ENCODE peak calls at places on chromosome X, in six cellular contexts. W, F, P, J, D and N are unnamed samples.

GRCh38 chrX:68912113-68912980 is 83.5 kb downstream of the EFNB1 start:
- DNase-seq in W (no peak), F (no peak), P (no peak), J (peak; percentile 39), D (no peak), N (no peak)

GRCh38 chrX:9525511-9526248 is 60.8 kb downstream of the TBL1X start:
- DNase-seq in W (peak; percentile 38), F (no peak), P (no peak), J (peak; percentile 53), D (peak; percentile 2), N (no peak)

GRCh38 chrX:121579016-121579760 is 531.8 kb downstream of the GLUD2 start:
- DNase-seq in W (peak; percentile 4), F (no peak), P (no peak), J (peak; percentile 32), D (peak; percentile 52), N (no peak)

GRCh38 chrX:78140206-78140605 is 756 bp upstream of the TAF9B start:
- DNase-seq in W (no peak), F (no peak), P (no peak), J (no peak), D (no peak), N (no peak)

GRCh38 chrX:54711735-54712134 is 86.3 kb downstream of the ITIH6 start:
- DNase-seq in W (no peak), F (no peak), P (no peak), J (no peak), D (no peak), N (no peak)

GRCh38 chrX:56764975-56765791 is 36.1 kb downstream of the NBDY start:
- DNase-seq in W (no peak), F (peak; percentile 52), P (no peak), J (no peak), D (no peak), N (no peak)

GRCh38 chrX:18377802-18378201 is 23.3 kb upstream of the SCML2 start:
- DNase-seq in W (no peak), F (no peak), P (no peak), J (peak; percentile 20), D (peak; percentile 13), N (no peak)

GRCh38 chrX:28946846-28947245 is 359.6 kb downstream of the IL1RAPL1 start:
- DNase-seq in W (peak; percentile 56), F (no peak), P (no peak), J (no peak), D (no peak), N (no peak)

GRCh38 chrX:25427873-25428555 is 412.2 kb upstream of the ARX start:
- DNase-seq in W (no peak), F (peak; percentile 27), P (no peak), J (no peak), D (no peak), N (no peak)

GRCh38 chrX:115226929-115227328 is 7.0 kb downstream of the LRCH2 start:
- DNase-seq in W (peak; percentile 9), F (no peak), P (no peak), J (peak; percentile 40), D (peak; percentile 36), N (no peak)

GRCh38 chrX:5842601-5843000 is 386.1 kb downstream of the NLGN4X start:
- DNase-seq in W (no peak), F (no peak), P (no peak), J (no peak), D (peak; percentile 9), N (no peak)

GRCh38 chrX:46703980-46704379 is 54.9 kb downstream of the SLC9A7 start:
- DNase-seq in W (peak; percentile 43), F (no peak), P (no peak), J (peak; percentile 3), D (no peak), N (no peak)

GRCh38 chrX:140274761-140275525 is 229.9 kb downstream of the SOX3 start:
- DNase-seq in W (peak; percentile 91), F (no peak), P (no peak), J (no peak), D (peak; percentile 70), N (no peak)

GRCh38 chrX:133676344-133677122 is 261.2 kb upstream of the GPC4 start:
- DNase-seq in W (no peak), F (peak; percentile 67), P (no peak), J (no peak), D (no peak), N (no peak)

GRCh38 chrX:9352243-9352642 is 112.6 kb upstream of the TBL1X start:
- DNase-seq in W (no peak), F (no peak), P (no peak), J (no peak), D (no peak), N (no peak)

GRCh38 chrX:13520441-13520840 is 49.0 kb upstream of the EGFL6 start:
- DNase-seq in W (no peak), F (no peak), P (no peak), J (no peak), D (no peak), N (no peak)

GRCh38 chrX:20729421-20729820 is 462.7 kb upstream of the RPS6KA3 start:
- DNase-seq in W (peak; percentile 9), F (no peak), P (no peak), J (no peak), D (no peak), N (no peak)

GRCh38 chrX:15947648-15948317 is 93.2 kb upstream of the AP1S2 start:
- DNase-seq in W (peak; percentile 69), F (no peak), P (no peak), J (no peak), D (peak; percentile 73), N (no peak)

GRCh38 chrX:48676106-48676892 is 7.3 kb upstream of the WAS start:
- DNase-seq in W (peak; percentile 77), F (peak; percentile 93), P (peak; percentile 87), J (peak; percentile 90), D (peak; percentile 85), N (peak; percentile 79)

GRCh38 chrX:22109442-22109841 is 77.3 kb downstream of the PHEX start:
- DNase-seq in W (peak; percentile 55), F (no peak), P (no peak), J (no peak), D (peak; percentile 72), N (no peak)

GRCh38 chrX:100643943-100644587 is at the start of gene SRPX2:
- DNase-seq in W (peak; percentile 91), F (no peak), P (peak; percentile 52), J (no peak), D (peak; percentile 88), N (peak; percentile 68)

GRCh38 chrX:70960728-70961127 is 29.8 kb upstream of the SLC7A3 start:
- DNase-seq in W (no peak), F (no peak), P (no peak), J (no peak), D (peak; percentile 32), N (no peak)

GRCh38 chrX:69163936-69164741 is 1.1 kb downstream of the PJA1 start:
- DNase-seq in W (peak; percentile 17), F (peak; percentile 71), P (no peak), J (no peak), D (peak; percentile 27), N (no peak)

GRCh38 chrX:119067023-119067739 is 5.6 kb upstream of the CT47C1 start:
- DNase-seq in W (peak; percentile 34), F (no peak), P (peak; percentile 67), J (peak; percentile 55), D (peak; percentile 47), N (no peak)

GRCh38 chrX:107826286-107827136 is 845 bp downstream of the MID2 start:
- DNase-seq in W (peak; percentile 52), F (no peak), P (peak; percentile 26), J (peak; percentile 70), D (peak; percentile 33), N (no peak)

GRCh38 chrX:50769389-50770063 is 44.5 kb downstream of the SHROOM4 start:
- DNase-seq in W (peak; percentile 5), F (peak; percentile 47), P (no peak), J (no peak), D (peak; percentile 43), N (no peak)

GRCh38 chrX:10811093-10811492 is 190.7 kb upstream of the MID1 start:
- DNase-seq in W (no peak), F (no peak), P (no peak), J (no peak), D (no peak), N (no peak)

GRCh38 chrX:140765043-140765784 is 55.7 kb downstream of the LINC00632 start:
- DNase-seq in W (peak; percentile 73), F (peak; percentile 20), P (no peak), J (peak; percentile 26), D (no peak), N (no peak)

GRCh38 chrX:38375888-38376287 is 23.5 kb downstream of the OTC start:
- DNase-seq in W (no peak), F (no peak), P (no peak), J (peak; percentile 8), D (peak; percentile 28), N (no peak)
- TF ChIP-seq CTCF in W (peak; percentile 22), F (peak; percentile 15), P (no peak), J (peak; percentile 50), D (peak; percentile 52), N (peak; percentile 40)

GRCh38 chrX:136182394-136182793 is 35.1 kb downstream of the FHL1 start:
- DNase-seq in W (no peak), F (no peak), P (no peak), J (no peak), D (no peak), N (no peak)

GRCh38 chrX:136183175-136183574 is 35.8 kb downstream of the FHL1 start:
- DNase-seq in W (no peak), F (no peak), P (no peak), J (no peak), D (no peak), N (no peak)

GRCh38 chrX:136186023-136186413 is 38.7 kb downstream of the FHL1 start:
- DNase-seq in W (no peak), F (no peak), P (no peak), J (no peak), D (no peak), N (no peak)

GRCh38 chrX:136183917-136184316 is 36.6 kb downstream of the FHL1 start:
- DNase-seq in W (no peak), F (no peak), P (no peak), J (no peak), D (no peak), N (no peak)

DNA sequence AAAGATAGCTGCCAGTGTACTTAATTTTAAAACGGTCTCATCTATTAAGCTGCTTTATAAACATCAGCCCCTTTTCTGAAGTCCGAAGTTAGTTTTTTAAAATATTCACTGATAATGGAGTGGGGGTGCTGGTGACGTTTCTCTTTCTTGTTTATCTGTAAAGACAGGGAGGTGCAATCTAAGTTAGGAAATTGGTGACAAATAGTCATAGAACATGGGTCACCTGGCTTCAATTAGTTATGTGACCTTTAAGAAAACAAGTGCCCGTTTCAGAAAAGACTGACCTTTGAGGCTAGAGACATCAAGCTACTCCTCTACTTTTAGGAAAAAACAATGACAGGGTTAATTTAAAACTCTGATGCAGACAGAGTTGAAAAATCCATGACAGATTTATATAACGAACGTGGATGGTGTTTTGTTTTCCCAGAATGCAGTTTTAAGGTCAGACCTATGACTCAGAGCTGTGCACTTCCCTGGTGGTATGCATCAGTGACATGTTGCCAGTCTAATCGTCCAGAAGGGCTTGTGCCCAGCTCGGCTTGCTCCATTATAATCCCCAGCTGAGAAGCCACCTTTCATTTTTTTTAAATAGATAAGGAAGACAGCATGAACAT is 38.2 kb downstream of the FHL1 start:
- DNase-seq in W (peak; percentile 58), F (no peak), P (no peak), J (no peak), D (no peak), N (no peak)
- H3K4me3 ChIP-seq in W (no peak overlapping the region), F (no peak overlapping the region), P (no peak overlapping the region), J (no peak overlapping the region), D (no peak overlapping the region), N (no peak overlapping the region)

GRCh38 chrX:92232182-92232581 is 453.0 kb downstream of the PCDH11X start:
- DNase-seq in W (peak; percentile 2), F (no peak), P (no peak), J (peak; percentile 44), D (no peak), N (no peak)
- TF ChIP-seq CTCF in W (peak; percentile 19), F (no peak), P (no peak), J (no peak), D (no peak), N (peak; percentile 50)

GRCh38 chrX:153688900-153689590 is 1.3 kb downstream of the SLC6A8 start:
- DNase-seq in W (peak; percentile 23), F (peak; percentile 46), P (no peak), J (no peak), D (no peak), N (no peak)
- H3K4me3 ChIP-seq in W (peak overlapping the region; percentile 42), F (peak overlapping the region; percentile 9), P (peak overlapping the region; percentile 4), J (peak overlapping the region; percentile 51), D (peak overlapping the region; percentile 44), N (peak overlapping the region; percentile 40)